ENCODE peak calls at places on chromosomes 16 and 17, in five cellular contexts. A is CD8-positive, alpha-beta memory T cell; X is hepatocyte; M is MG63; Q is heart left ventricle. B is an unnamed sample. For H3K27me3 and H3K9me3, the result is how much of the 10 kb centered on the place peaks cover.

GRCh38 chr17:17042851-17043667 is 802 bp downstream of the MPRIP start:
- DNase-seq in A (peak), X (no peak), M (no peak), Q (no peak), B (peak)

GRCh38 chr17:55274371-55275255 is 9.9 kb downstream of the HLF start:
- DNase-seq in M (no peak), A (no peak), Q (no peak), X (no peak), B (no peak)

GRCh38 chr17:13393841-13394710 is 207.7 kb downstream of the HS3ST3A1 start:
- DNase-seq in M (no peak), Q (no peak), A (no peak), X (no peak), B (peak)

GRCh38 chr17:32546031-32546444 is 59.2 kb downstream of the CDK5R1 start:
- DNase-seq in M (no peak), X (no peak), Q (no peak), A (no peak), B (no peak)

GRCh38 chr16:14364386-14365199 is 265.5 kb downstream of the PARN start:
- DNase-seq in X (peak), A (no peak), M (peak), Q (no peak), B (peak)

GRCh38 chr16:74596586-74596985 is 10.3 kb downstream of the GLG1 start:
- DNase-seq in Q (no peak), M (no peak), A (no peak), X (no peak), B (no peak)

GRCh38 chr16:78605548-78606097 is 506.2 kb downstream of the WWOX start:
- DNase-seq in M (no peak), X (no peak), A (no peak), Q (no peak), B (no peak)

GRCh38 chr16:11396241-11397048 is 51.2 kb downstream of the RMI2 start:
- DNase-seq in A (peak), M (peak), Q (peak), X (peak), B (peak)

GRCh38 chr17:48753794-48754499 is 25.4 kb upstream of the HOXB13 start:
- DNase-seq in X (no peak), A (no peak), M (peak), Q (no peak), B (no peak)

GRCh38 chr16:70438325-70438982 is 446 bp downstream of the ST3GAL2 start:
- DNase-seq in M (no peak), Q (peak), A (no peak), X (no peak), B (no peak)

GRCh38 chr17:29012535-29012934 is 6.7 kb upstream of the SEZ6 start:
- DNase-seq in A (no peak), Q (no peak), M (no peak), X (no peak), B (no peak)
- H3K27me3 ChIP-seq in A (under half), Q (under half), M (under half), X (half or more), B (half or more)

GRCh38 chr16:35792516-35793285 is 2333.3 kb downstream of the TP53TG3F start:
- DNase-seq in A (no peak), X (no peak), Q (no peak), M (no peak), B (no peak)
- H3K9me3 ChIP-seq in A (under half), X (under half), Q (under half), M (under half), B (under half)

GRCh38 chr17:41335747-41336146 is 14.9 kb downstream of the KRT33A start:
- DNase-seq in A (no peak), X (no peak), M (no peak), Q (no peak), B (no peak)
- H3K27me3 ChIP-seq in A (under half), X (under half), M (under half), Q (under half), B (under half)

GRCh38 chr17:40538936-40539705 is 26.2 kb downstream of the CCR7 start:
- DNase-seq in M (no peak), Q (no peak), A (no peak), X (no peak), B (no peak)
- H3K9me3 ChIP-seq in M (under half), Q (under half), A (under half), X (under half), B (under half)

GRCh38 chr17:79399610-79400144 is 211.2 kb downstream of the RBFOX3 start:
- DNase-seq in Q (no peak), A (no peak), X (no peak), M (no peak), B (peak)
- H3K27me3 ChIP-seq in Q (under half), A (under half), X (under half), M (half or more), B (half or more)

GRCh38 chr17:41520821-41521521 is 2.3 kb upstream of the KRT15 start:
- DNase-seq in M (peak), Q (no peak), A (no peak), X (peak), B (no peak)
- H3K9me3 ChIP-seq in M (under half), Q (under half), A (under half), X (under half), B (under half)

B was measured in adipocyte.